ENCODE peak calls at places on chromosomes 5 and 9, in five cellular contexts. M is pancreas, Q is tibial nerve, L is tibial artery, F is nephron progenitor cell. O is an unnamed sample.

GRCh38 chr9:17793713-17794622 is 215.1 kb downstream of the SH3GL2 start:
- DNase-seq in Q (no peak), L (no peak), F (peak; percentile 9), M (no peak), O (no peak)

GRCh38 chr5:139268364-139269202 is 25.0 kb upstream of the MATR3 start:
- DNase-seq in Q (no peak), L (no peak), M (no peak), F (no peak), O (no peak)

GRCh38 chr5:177982072-177982727 is 13.8 kb downstream of the PROP1 start:
- DNase-seq in F (peak; percentile 28), M (peak; percentile 29), Q (no peak), L (no peak), O (no peak)

GRCh38 chr5:132430736-132431135 is 59.8 kb downstream of the IRF1 start:
- DNase-seq in Q (no peak), F (no peak), L (no peak), M (no peak), O (no peak)

GRCh38 chr5:926416-927171 is 33.9 kb downstream of the TRIP13 start:
- DNase-seq in L (peak; percentile 20), M (no peak), Q (no peak), F (peak; percentile 73), O (no peak)

GRCh38 chr5:28344803-28345433 is 1306.5 kb upstream of the CDH9 start:
- DNase-seq in Q (no peak), F (peak; percentile 9), M (no peak), L (no peak), O (peak; percentile 8)

GRCh38 chr9:84404095-84404686 is 63.6 kb upstream of the SLC28A3 start:
- DNase-seq in Q (no peak), L (no peak), F (peak; percentile 17), M (no peak), O (no peak)

GRCh38 chr9:78821126-78821822 is 524.3 kb downstream of the PSAT1 start:
- DNase-seq in Q (no peak), M (peak; percentile 15), F (no peak), L (no peak), O (no peak)

GRCh38 chr9:130846487-130847305 is 11.6 kb downstream of the ABL1 start:
- DNase-seq in M (no peak), L (peak; percentile 46), F (no peak), Q (no peak), O (no peak)

GRCh38 chr5:169408735-169409134 is 107.8 kb upstream of the SLIT3 start:
- DNase-seq in Q (no peak), F (no peak), L (no peak), M (no peak), O (no peak)

GRCh38 chr9:32431940-32432555 is 47.6 kb downstream of the ACO1 start:
- DNase-seq in Q (no peak), F (peak; percentile 58), L (peak; percentile 39), M (peak; percentile 31), O (no peak)

GRCh38 chr5:16558984-16559629 is 57.7 kb downstream of the RETREG1 start:
- DNase-seq in Q (no peak), F (no peak), M (no peak), L (no peak), O (no peak)

GRCh38 chr5:16568875-16569580 is 47.8 kb downstream of the RETREG1 start:
- DNase-seq in M (no peak), L (no peak), Q (no peak), F (no peak), O (no peak)

GRCh38 chr5:66554211-66554610 is 42.0 kb upstream of the MAST4 start:
- DNase-seq in F (no peak), Q (no peak), M (no peak), L (no peak), O (no peak)

GRCh38 chr9:132260846-132261245 is 93.9 kb downstream of the SETX start:
- DNase-seq in M (no peak), L (no peak), Q (no peak), F (no peak), O (no peak)

GRCh38 chr5:111072949-111073682 is 1.6 kb downstream of the TSLP start:
- DNase-seq in F (peak; percentile 84), Q (no peak), L (peak; percentile 66), M (peak; percentile 35), O (no peak)

GRCh38 chr9:128098017-128098935 is 29.3 kb downstream of the PTGES2 start:
- DNase-seq in L (peak; percentile 96), F (peak; percentile 90), M (peak; percentile 97), Q (peak; percentile 91), O (peak; percentile 5)
- TF ChIP-seq CTCF in L (no peak), F (no peak), M (no peak), Q (no peak), O (no peak)

GRCh38 chr5:58284886-58285285 is 175.0 kb downstream of the PLK2 start:
- DNase-seq in Q (no peak), M (no peak), L (no peak), F (no peak), O (no peak)

GRCh38 chr5:58281189-58281588 is 178.7 kb downstream of the PLK2 start:
- DNase-seq in M (no peak), Q (no peak), L (no peak), F (no peak), O (no peak)

DNA sequence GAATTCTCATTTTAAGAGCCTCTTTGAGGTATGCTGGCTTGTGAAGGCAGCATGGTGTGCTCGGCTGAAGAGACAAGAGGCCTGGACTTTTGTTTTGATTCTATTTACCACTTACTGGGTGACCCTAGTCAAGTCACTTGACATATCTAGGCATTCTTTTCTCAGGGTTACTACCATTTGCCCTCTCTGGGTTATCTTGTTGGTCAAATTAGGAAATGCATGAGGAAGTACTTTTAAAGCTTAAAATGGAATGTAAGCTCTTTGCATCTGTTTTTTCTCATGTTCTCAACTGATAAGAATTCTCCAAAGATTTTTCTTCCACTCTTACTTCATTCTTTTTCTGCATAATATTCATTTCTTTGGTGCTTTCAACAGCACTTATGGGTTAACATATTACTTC is 173.1 kb downstream of the PLK2 start:
- DNase-seq in Q (no peak), F (no peak), L (no peak), M (no peak), O (no peak)
- TF ChIP-seq CTCF in Q (no peak), F (no peak), L (no peak), M (no peak), O (no peak)

GRCh38 chr5:82217917-82218316 is 60.2 kb downstream of the RPS23 start:
- DNase-seq in M (no peak), L (no peak), F (no peak), Q (no peak), O (no peak)
- TF ChIP-seq CTCF in M (no peak), L (no peak), F (no peak), Q (no peak), O (no peak)

GRCh38 chr5:69029292-69029691 is 64.5 kb upstream of the SLC30A5 start:
- DNase-seq in M (no peak), Q (no peak), F (no peak), L (no peak), O (no peak)

GRCh38 chr5:69030663-69031062 is 63.2 kb upstream of the SLC30A5 start:
- DNase-seq in L (no peak), Q (no peak), M (no peak), F (no peak), O (no peak)

GRCh38 chr5:69033690-69034089 is 60.1 kb upstream of the SLC30A5 start:
- DNase-seq in M (no peak), Q (no peak), L (no peak), F (no peak), O (no peak)

GRCh38 chr5:69035665-69036064 is 58.1 kb upstream of the SLC30A5 start:
- DNase-seq in M (no peak), L (no peak), Q (no peak), F (no peak), O (no peak)

GRCh38 chr5:69032009-69032408 is 61.8 kb upstream of the SLC30A5 start:
- DNase-seq in F (no peak), Q (no peak), L (no peak), M (no peak), O (no peak)
- TF ChIP-seq CTCF in F (no peak), Q (no peak), L (no peak), M (no peak), O (no peak)

GRCh38 chr9:9004844-9005243 is 1205.3 kb upstream of the DMAC1 start:
- DNase-seq in L (no peak), M (no peak), F (no peak), Q (no peak), O (no peak)
- TF ChIP-seq CTCF in L (no peak), M (no peak), F (no peak), Q (no peak), O (no peak)